ENCODE peak calls at places on chromosomes 13 and 19, in five cellular contexts. T, F, L, V and C are unnamed samples.

GRCh38 chr19:2607712-2608601 is 94.5 kb downstream of the GNG7 start:
- DNase-seq in T (no peak), F (no peak), L (no peak), V (no peak), C (no peak)

GRCh38 chr19:889662-890295 is 3.2 kb downstream of the MED16 start:
- DNase-seq in T (no peak), F (no peak), L (no peak), V (no peak), C (no peak)

GRCh38 chr13:100214886-100215285 is 126.0 kb downstream of the PCCA start:
- DNase-seq in T (peak), F (no peak), L (peak), V (peak), C (no peak)

GRCh38 chr13:99432637-99433542 is 68.4 kb upstream of the TM9SF2 start:
- DNase-seq in T (no peak), F (peak), L (peak), V (peak), C (peak)

GRCh38 chr19:17402982-17403855 is 2.2 kb downstream of the BST2 start:
- DNase-seq in T (no peak), F (no peak), L (no peak), V (no peak), C (no peak)

GRCh38 chr13:110801044-110801443 is 87.5 kb downstream of the ING1 start:
- DNase-seq in T (no peak), F (no peak), L (peak), V (no peak), C (no peak)

GRCh38 chr19:38684862-38685665 is 37.6 kb downstream of the ACTN4 start:
- DNase-seq in T (no peak), F (no peak), L (no peak), V (no peak), C (no peak)

GRCh38 chr13:51959773-51960172 is 51.5 kb downstream of the ATP7B start:
- DNase-seq in T (no peak), F (no peak), L (no peak), V (no peak), C (no peak)

GRCh38 chr13:46962286-46962941 is 65.6 kb upstream of the HTR2A start:
- DNase-seq in T (no peak), F (no peak), L (no peak), V (peak), C (no peak)

GRCh38 chr13:111145071-111145470 is 30.0 kb downstream of the ARHGEF7 start:
- DNase-seq in T (no peak), F (no peak), L (no peak), V (no peak), C (no peak)

GRCh38 chr19:18473003-18473705 is 35.2 kb upstream of the ISYNA1 start:
- DNase-seq in T (no peak), F (no peak), L (no peak), V (no peak), C (no peak)